ENCODE peak calls at places on chromosomes 16 and 17, in eight cellular contexts. One of them, this sample, is unnamed.

GRCh38 chr17:38417210-38417951 is 10.9 kb upstream of the ARHGAP23 start:
- DNase-seq in AG10803: no peak
- DNase-seq in progenitor cell of endocrine pancreas: no peak
- DNase-seq in body of pancreas: no peak
- DNase-seq in A549: no peak
- DNase-seq in choroid plexus epithelial cell: no peak
- DNase-seq in tibial nerve: no peak
- DNase-seq in ovary: no peak
- DNase-seq in this sample: no peak

GRCh38 chr16:29663020-29663828 is at the start of gene SPN:
- DNase-seq in AG10803: no peak
- DNase-seq in progenitor cell of endocrine pancreas: no peak
- DNase-seq in body of pancreas: no peak
- DNase-seq in A549: no peak
- DNase-seq in choroid plexus epithelial cell: no peak
- DNase-seq in tibial nerve: no peak
- DNase-seq in ovary: no peak
- DNase-seq in this sample: no peak

GRCh38 chr16:25013049-25013448 is 2.1 kb downstream of the ARHGAP17 start:
- DNase-seq in AG10803: no peak
- DNase-seq in progenitor cell of endocrine pancreas: no peak
- DNase-seq in body of pancreas: no peak
- DNase-seq in A549: no peak
- DNase-seq in choroid plexus epithelial cell: no peak
- DNase-seq in tibial nerve: no peak
- DNase-seq in ovary: no peak
- DNase-seq in this sample: no peak

GRCh38 chr16:11407047-11407982 is 62.1 kb downstream of the RMI2 start:
- DNase-seq in AG10803: peak; percentile 67
- DNase-seq in progenitor cell of endocrine pancreas: peak; percentile 53
- DNase-seq in body of pancreas: peak; percentile 74
- DNase-seq in A549: peak; percentile 84
- DNase-seq in choroid plexus epithelial cell: peak; percentile 89
- DNase-seq in tibial nerve: peak; percentile 91
- DNase-seq in ovary: peak; percentile 67
- DNase-seq in this sample: peak; percentile 29

GRCh38 chr17:10198509-10199249 is at the start of gene GAS7:
- DNase-seq in AG10803: no peak
- DNase-seq in progenitor cell of endocrine pancreas: peak; percentile 17
- DNase-seq in body of pancreas: no peak
- DNase-seq in A549: peak; percentile 61
- DNase-seq in choroid plexus epithelial cell: peak; percentile 18
- DNase-seq in tibial nerve: peak; percentile 48
- DNase-seq in ovary: peak; percentile 80
- DNase-seq in this sample: no peak

GRCh38 chr16:69166221-69166833 is 20.6 kb upstream of the SNTB2 start:
- DNase-seq in AG10803: no peak
- DNase-seq in progenitor cell of endocrine pancreas: no peak
- DNase-seq in body of pancreas: no peak
- DNase-seq in A549: no peak
- DNase-seq in choroid plexus epithelial cell: peak; percentile 28
- DNase-seq in tibial nerve: no peak
- DNase-seq in ovary: no peak
- DNase-seq in this sample: no peak

GRCh38 chr17:39622380-39623006 is 4.3 kb upstream of the PPP1R1B start:
- DNase-seq in AG10803: no peak
- DNase-seq in progenitor cell of endocrine pancreas: no peak
- DNase-seq in body of pancreas: no peak
- DNase-seq in A549: peak; percentile 56
- DNase-seq in choroid plexus epithelial cell: no peak
- DNase-seq in tibial nerve: no peak
- DNase-seq in ovary: no peak
- DNase-seq in this sample: no peak

GRCh38 chr16:12617401-12617819 is 186.3 kb downstream of the CPPED1 start:
- DNase-seq in AG10803: no peak
- DNase-seq in progenitor cell of endocrine pancreas: no peak
- DNase-seq in body of pancreas: no peak
- DNase-seq in A549: no peak
- DNase-seq in choroid plexus epithelial cell: no peak
- DNase-seq in tibial nerve: no peak
- DNase-seq in ovary: no peak
- DNase-seq in this sample: no peak

GRCh38 chr17:66087073-66087472 is 104.9 kb downstream of the CEP112 start:
- DNase-seq in AG10803: peak; percentile 61
- DNase-seq in progenitor cell of endocrine pancreas: no peak
- DNase-seq in body of pancreas: no peak
- DNase-seq in A549: no peak
- DNase-seq in choroid plexus epithelial cell: peak; percentile 56
- DNase-seq in tibial nerve: no peak
- DNase-seq in ovary: no peak
- DNase-seq in this sample: no peak

GRCh38 chr17:67829331-67829730 is 4.0 kb downstream of the BPTF start:
- DNase-seq in AG10803: no peak
- DNase-seq in progenitor cell of endocrine pancreas: no peak
- DNase-seq in body of pancreas: no peak
- DNase-seq in A549: no peak
- DNase-seq in choroid plexus epithelial cell: no peak
- DNase-seq in tibial nerve: no peak
- DNase-seq in ovary: no peak
- DNase-seq in this sample: no peak

GRCh38 chr16:19329932-19330331 is 44.4 kb downstream of the CLEC19A start:
- DNase-seq in AG10803: peak; percentile 6
- DNase-seq in progenitor cell of endocrine pancreas: no peak
- DNase-seq in body of pancreas: no peak
- DNase-seq in A549: no peak
- DNase-seq in choroid plexus epithelial cell: no peak
- DNase-seq in tibial nerve: no peak
- DNase-seq in ovary: no peak
- DNase-seq in this sample: no peak

GRCh38 chr17:52524238-52524637 is 365.7 kb upstream of the CA10 start:
- DNase-seq in AG10803: no peak
- DNase-seq in progenitor cell of endocrine pancreas: no peak
- DNase-seq in body of pancreas: no peak
- DNase-seq in A549: no peak
- DNase-seq in choroid plexus epithelial cell: no peak
- DNase-seq in tibial nerve: no peak
- DNase-seq in ovary: no peak
- DNase-seq in this sample: no peak

GRCh38 chr17:64507418-64507766 is 615 bp downstream of the CEP95 start:
- DNase-seq in AG10803: peak; percentile 71
- DNase-seq in progenitor cell of endocrine pancreas: no peak
- DNase-seq in body of pancreas: peak; percentile 29
- DNase-seq in A549: peak; percentile 67
- DNase-seq in choroid plexus epithelial cell: peak; percentile 87
- DNase-seq in tibial nerve: peak; percentile 26
- DNase-seq in ovary: no peak
- DNase-seq in this sample: no peak

GRCh38 chr17:48894886-48895285 is 2.3 kb downstream of the ATP5MC1 start:
- DNase-seq in AG10803: no peak
- DNase-seq in progenitor cell of endocrine pancreas: no peak
- DNase-seq in body of pancreas: no peak
- DNase-seq in A549: no peak
- DNase-seq in choroid plexus epithelial cell: no peak
- DNase-seq in tibial nerve: no peak
- DNase-seq in ovary: no peak
- DNase-seq in this sample: no peak

GRCh38 chr16:24863582-24864437 is 18.0 kb downstream of the SLC5A11 start:
- DNase-seq in AG10803: no peak
- DNase-seq in progenitor cell of endocrine pancreas: no peak
- DNase-seq in body of pancreas: no peak
- DNase-seq in A549: no peak
- DNase-seq in choroid plexus epithelial cell: no peak
- DNase-seq in tibial nerve: no peak
- DNase-seq in ovary: no peak
- DNase-seq in this sample: no peak

GRCh38 chr16:67444259-67445125 is 13.6 kb downstream of the HSD11B2 start:
- DNase-seq in AG10803: no peak
- DNase-seq in progenitor cell of endocrine pancreas: no peak
- DNase-seq in body of pancreas: no peak
- DNase-seq in A549: no peak
- DNase-seq in choroid plexus epithelial cell: no peak
- DNase-seq in tibial nerve: no peak
- DNase-seq in ovary: peak; percentile 28
- DNase-seq in this sample: no peak

GRCh38 chr17:80894439-80894721 is 97.3 kb upstream of the CHMP6 start:
- DNase-seq in AG10803: no peak
- DNase-seq in progenitor cell of endocrine pancreas: no peak
- DNase-seq in body of pancreas: no peak
- DNase-seq in A549: peak; percentile 37
- DNase-seq in choroid plexus epithelial cell: peak; percentile 21
- DNase-seq in tibial nerve: no peak
- DNase-seq in ovary: no peak
- DNase-seq in this sample: no peak
- TF ChIP-seq CTCF in AG10803: peak; percentile 8
- TF ChIP-seq CTCF in progenitor cell of endocrine pancreas: no peak
- TF ChIP-seq CTCF in body of pancreas: no peak
- TF ChIP-seq CTCF in A549: no peak
- TF ChIP-seq CTCF in choroid plexus epithelial cell: peak; percentile 53
- TF ChIP-seq CTCF in tibial nerve: no peak
- TF ChIP-seq CTCF in ovary: no peak
- TF ChIP-seq CTCF in this sample: no peak

GRCh38 chr17:5785867-5786509 is 201.7 kb upstream of the NLRP1 start:
- DNase-seq in AG10803: peak; percentile 74
- DNase-seq in progenitor cell of endocrine pancreas: no peak
- DNase-seq in body of pancreas: no peak
- DNase-seq in A549: no peak
- DNase-seq in choroid plexus epithelial cell: peak; percentile 38
- DNase-seq in tibial nerve: no peak
- DNase-seq in ovary: no peak
- DNase-seq in this sample: no peak
- TF ChIP-seq CTCF in AG10803: peak; percentile 48
- TF ChIP-seq CTCF in progenitor cell of endocrine pancreas: no peak
- TF ChIP-seq CTCF in body of pancreas: no peak
- TF ChIP-seq CTCF in A549: no peak
- TF ChIP-seq CTCF in choroid plexus epithelial cell: peak; percentile 33
- TF ChIP-seq CTCF in tibial nerve: no peak
- TF ChIP-seq CTCF in ovary: no peak
- TF ChIP-seq CTCF in this sample: peak; percentile 1

DNA sequence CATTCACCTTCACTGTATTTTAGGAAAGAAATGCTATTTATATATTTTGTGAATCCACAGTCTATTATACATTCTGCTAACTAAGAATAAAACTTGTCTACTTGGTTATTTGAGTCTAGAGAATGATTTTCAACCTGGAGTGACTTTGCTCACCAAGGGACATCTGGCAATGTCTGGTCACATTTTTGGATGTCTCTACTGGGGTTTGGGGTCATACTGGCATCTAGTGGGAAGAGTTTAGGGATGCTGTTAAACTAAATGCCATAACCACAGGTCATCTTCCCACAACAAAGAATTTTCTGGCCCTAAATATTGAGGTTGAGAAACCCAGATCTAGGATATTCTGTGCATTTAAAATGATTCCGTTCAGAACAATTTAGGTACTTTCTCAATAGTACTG is 26.0 kb downstream of the KCNJ16 start:
- DNase-seq in AG10803: peak; percentile 49
- DNase-seq in progenitor cell of endocrine pancreas: no peak
- DNase-seq in body of pancreas: no peak
- DNase-seq in A549: no peak
- DNase-seq in choroid plexus epithelial cell: peak; percentile 20
- DNase-seq in tibial nerve: no peak
- DNase-seq in ovary: no peak
- DNase-seq in this sample: no peak
- TF ChIP-seq CTCF in AG10803: peak; percentile 42
- TF ChIP-seq CTCF in progenitor cell of endocrine pancreas: no peak
- TF ChIP-seq CTCF in body of pancreas: no peak
- TF ChIP-seq CTCF in A549: peak; percentile 31
- TF ChIP-seq CTCF in choroid plexus epithelial cell: peak; percentile 19
- TF ChIP-seq CTCF in tibial nerve: no peak
- TF ChIP-seq CTCF in ovary: no peak
- TF ChIP-seq CTCF in this sample: peak; percentile 20

DNA sequence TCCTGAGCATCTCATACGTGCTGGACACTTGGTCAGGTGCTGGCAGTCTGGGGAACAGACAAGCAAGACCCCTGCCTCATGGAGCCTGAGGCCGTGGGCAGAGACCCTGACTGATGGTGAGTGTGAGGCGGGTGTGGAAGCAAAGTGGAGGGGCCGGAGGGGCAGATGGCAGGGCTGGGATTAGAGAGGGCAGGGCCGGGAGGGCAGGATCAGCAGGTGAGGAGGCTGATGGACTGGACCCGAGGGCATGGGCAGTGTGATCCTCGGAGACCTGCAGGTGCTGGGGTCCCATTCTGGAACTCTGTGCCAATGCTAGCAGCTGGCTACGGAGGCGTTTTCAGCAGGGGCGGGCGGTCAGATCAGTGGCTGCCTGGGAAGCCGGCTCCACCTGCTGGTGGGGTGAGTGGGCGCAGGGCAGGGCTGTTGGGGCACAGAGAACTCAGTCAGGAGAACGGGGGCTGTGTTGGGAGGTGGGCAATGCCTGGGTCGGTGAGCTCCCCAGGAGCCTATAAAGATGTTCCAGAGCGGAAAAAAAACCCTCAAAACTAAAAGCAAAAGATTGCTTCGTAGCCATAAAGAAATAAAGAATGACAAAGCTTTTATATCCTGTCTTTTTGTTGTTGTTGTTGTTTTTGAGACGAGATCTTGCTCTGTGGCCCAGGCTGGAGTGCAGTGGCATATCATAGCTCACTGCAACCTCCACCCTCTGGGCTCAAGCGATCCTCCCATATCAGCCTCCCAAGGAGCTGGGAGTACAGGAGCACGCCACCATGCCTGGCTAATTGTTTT is 8.9 kb upstream of the C16orf74 start:
- DNase-seq in AG10803: no peak
- DNase-seq in progenitor cell of endocrine pancreas: no peak
- DNase-seq in body of pancreas: peak; percentile 49
- DNase-seq in A549: peak; percentile 55
- DNase-seq in choroid plexus epithelial cell: no peak
- DNase-seq in tibial nerve: no peak
- DNase-seq in ovary: no peak
- DNase-seq in this sample: no peak
- TF ChIP-seq CTCF in AG10803: peak; percentile 19
- TF ChIP-seq CTCF in progenitor cell of endocrine pancreas: peak; percentile 19
- TF ChIP-seq CTCF in body of pancreas: peak; percentile 43
- TF ChIP-seq CTCF in A549: peak; percentile 49
- TF ChIP-seq CTCF in choroid plexus epithelial cell: peak; percentile 54
- TF ChIP-seq CTCF in tibial nerve: no peak
- TF ChIP-seq CTCF in ovary: no peak
- TF ChIP-seq CTCF in this sample: peak; percentile 26

This sample was measured in AG09319.